ENCODE peak calls at places on chromosomes 1 and 21, in five cellular contexts. T, Y, S, L and X are unnamed samples.

GRCh38 chr1:17998889-17999288 is 108.7 kb upstream of the IGSF21 start:
- DNase-seq in T (no peak), Y (no peak), S (no peak), L (no peak), X (peak; percentile 33)

GRCh38 chr21:31284797-31285397 is 59.2 kb downstream of the TIAM1 start:
- DNase-seq in T (no peak), Y (no peak), S (peak; percentile 50), L (no peak), X (no peak)

GRCh38 chr1:33383974-33384767 is 46.7 kb downstream of the PHC2 start:
- DNase-seq in T (no peak), Y (no peak), S (peak; percentile 65), L (no peak), X (no peak)

GRCh38 chr1:178575611-178576331 is 62.9 kb downstream of the TEX35 start:
- DNase-seq in T (no peak), Y (no peak), S (no peak), L (no peak), X (peak; percentile 26)

GRCh38 chr21:46065993-46066842 is 31.7 kb upstream of the COL6A2 start:
- DNase-seq in T (no peak), Y (no peak), S (peak; percentile 43), L (no peak), X (no peak)

GRCh38 chr1:75672528-75673393 is 51.7 kb upstream of the ACADM start:
- DNase-seq in T (no peak), Y (no peak), S (peak; percentile 61), L (no peak), X (peak; percentile 35)

GRCh38 chr21:42931560-42932235 is 6.3 kb upstream of the ERVH48-1 start:
- DNase-seq in T (no peak), Y (no peak), S (no peak), L (no peak), X (no peak)

GRCh38 chr1:234294109-234294845 is 79.0 kb upstream of the COA6 start:
- DNase-seq in T (no peak), Y (no peak), S (no peak), L (no peak), X (no peak)

GRCh38 chr1:39205781-39206464 is 1.4 kb downstream of the MACF1 start:
- DNase-seq in T (no peak), Y (no peak), S (no peak), L (no peak), X (no peak)

GRCh38 chr1:7006996-7007871 is 222.0 kb downstream of the CAMTA1 start:
- DNase-seq in T (no peak), Y (no peak), S (no peak), L (no peak), X (no peak)

GRCh38 chr1:192654607-192655389 is 18.9 kb downstream of the RGS13 start:
- DNase-seq in T (no peak), Y (no peak), S (peak; percentile 42), L (no peak), X (no peak)

GRCh38 chr1:158611916-158612315 is 6.8 kb downstream of the OR10Z1 start:
- DNase-seq in T (no peak), Y (no peak), S (no peak), L (no peak), X (no peak)

GRCh38 chr1:200526709-200527612 is 93.6 kb downstream of the KIF14 start:
- DNase-seq in T (no peak), Y (no peak), S (no peak), L (no peak), X (peak; percentile 17)

GRCh38 chr1:215083408-215083961 is 948 bp downstream of the KCNK2 start:
- DNase-seq in T (no peak), Y (no peak), S (peak; percentile 24), L (no peak), X (no peak)

GRCh38 chr1:227746676-227747075 is 11.4 kb downstream of the SNAP47 start:
- DNase-seq in T (no peak), Y (no peak), S (no peak), L (no peak), X (no peak)

GRCh38 chr1:228066416-228066815 is 16.1 kb upstream of the ARF1 start:
- DNase-seq in T (no peak), Y (no peak), S (no peak), L (no peak), X (no peak)

GRCh38 chr1:59076612-59077011 is 220.3 kb upstream of the FGGY start:
- DNase-seq in T (no peak), Y (no peak), S (peak; percentile 44), L (no peak), X (no peak)